ENCODE peak calls at places on chromosomes 7 and 10, in seven cellular contexts. I is Peyer's patch, K is A549, U is keratinocyte, F is colonic mucosa, Q is thoracic aorta, O is GM13977. B is an unnamed sample.

GRCh38 chr10:124742418-124743187 is 1.6 kb downstream of the FAM53B start:
- DNase-seq in I (no peak), K (peak), U (no peak), F (peak), Q (no peak), O (no peak), B (no peak)

GRCh38 chr7:32204361-32205018 is 134.3 kb upstream of the PDE1C start:
- DNase-seq in I (no peak), K (peak), U (peak), F (peak), Q (no peak), O (peak), B (no peak)

GRCh38 chr7:12475362-12476063 is 71.8 kb upstream of the VWDE start:
- DNase-seq in I (no peak), K (no peak), U (no peak), F (no peak), Q (no peak), O (no peak), B (no peak)

GRCh38 chr10:43047288-43047970 is 29.4 kb upstream of the RET start:
- DNase-seq in I (no peak), K (no peak), U (no peak), F (no peak), Q (no peak), O (no peak), B (no peak)

GRCh38 chr7:157411580-157411979 is 74.8 kb downstream of the DNAJB6 start:
- DNase-seq in I (peak), K (no peak), U (no peak), F (no peak), Q (no peak), O (no peak), B (no peak)

GRCh38 chr7:157654350-157654749 is 317.5 kb downstream of the DNAJB6 start:
- DNase-seq in I (no peak), K (no peak), U (no peak), F (no peak), Q (no peak), O (no peak), B (no peak)

GRCh38 chr7:157279973-157280841 is 56.6 kb upstream of the DNAJB6 start:
- DNase-seq in I (no peak), K (no peak), U (no peak), F (no peak), Q (no peak), O (no peak), B (no peak)

GRCh38 chr10:7168414-7168813 is 242.4 kb downstream of the SFMBT2 start:
- DNase-seq in I (no peak), K (no peak), U (no peak), F (no peak), Q (no peak), O (no peak), B (no peak)

GRCh38 chr10:24951201-24952145 is 933 bp downstream of the PRTFDC1 start:
- DNase-seq in I (no peak), K (peak), U (no peak), F (peak), Q (no peak), O (peak), B (no peak)

GRCh38 chr7:55375237-55375636 is 10.1 kb downstream of the LANCL2 start:
- DNase-seq in I (no peak), K (no peak), U (no peak), F (no peak), Q (no peak), O (no peak), B (no peak)

GRCh38 chr10:124094419-124094785 is 1.0 kb upstream of the CHST15 start:
- DNase-seq in I (no peak), K (no peak), U (no peak), F (no peak), Q (no peak), O (no peak), B (no peak)

GRCh38 chr7:151806938-151807775 is 69.8 kb downstream of the PRKAG2 start:
- DNase-seq in I (no peak), K (no peak), U (no peak), F (no peak), Q (no peak), O (no peak), B (no peak)

GRCh38 chr7:54690059-54690443 is 69.0 kb downstream of the SEC61G start:
- DNase-seq in I (no peak), K (no peak), U (no peak), F (no peak), Q (no peak), O (no peak), B (no peak)

GRCh38 chr10:97532935-97533671 is 34.4 kb downstream of the UBTD1 start:
- DNase-seq in I (no peak), K (peak), U (no peak), F (no peak), Q (no peak), O (no peak), B (no peak)

GRCh38 chr10:47137311-47137851 is 162.6 kb upstream of the GDF10 start:
- DNase-seq in I (no peak), K (peak), U (no peak), F (no peak), Q (no peak), O (no peak), B (no peak)

GRCh38 chr10:124517931-124518330 is 56.3 kb downstream of the LHPP start:
- DNase-seq in I (no peak), K (no peak), U (no peak), F (no peak), Q (no peak), O (no peak), B (no peak)

GRCh38 chr10:72665925-72666324 is 26.0 kb upstream of the MCU start:
- DNase-seq in I (no peak), K (no peak), U (peak), F (no peak), Q (no peak), O (no peak), B (no peak)

GRCh38 chr10:110074986-110075664 is 67.3 kb downstream of the ADD3 start:
- DNase-seq in I (no peak), K (no peak), U (no peak), F (no peak), Q (no peak), O (no peak), B (no peak)

GRCh38 chr7:99320371-99320770 is 5.3 kb upstream of the ARPC1A start:
- DNase-seq in I (no peak), K (no peak), U (no peak), F (no peak), Q (no peak), O (no peak), B (no peak)

GRCh38 chr10:70357447-70358035 is 24.9 kb downstream of the LRRC20 start:
- DNase-seq in I (no peak), K (no peak), U (no peak), F (no peak), Q (no peak), O (no peak), B (peak)

GRCh38 chr10:112807013-112807412 is 143.0 kb upstream of the TCF7L2 start:
- DNase-seq in I (no peak), K (no peak), U (no peak), F (no peak), Q (no peak), O (no peak), B (no peak)

GRCh38 chr10:70124918-70125317 is 7.7 kb downstream of the AIFM2 start:
- DNase-seq in I (no peak), K (no peak), U (no peak), F (no peak), Q (no peak), O (no peak), B (no peak)

GRCh38 chr7:92847305-92847704 is 10.9 kb upstream of the CDK6 start:
- DNase-seq in I (no peak), K (no peak), U (no peak), F (no peak), Q (no peak), O (no peak), B (no peak)

DNA sequence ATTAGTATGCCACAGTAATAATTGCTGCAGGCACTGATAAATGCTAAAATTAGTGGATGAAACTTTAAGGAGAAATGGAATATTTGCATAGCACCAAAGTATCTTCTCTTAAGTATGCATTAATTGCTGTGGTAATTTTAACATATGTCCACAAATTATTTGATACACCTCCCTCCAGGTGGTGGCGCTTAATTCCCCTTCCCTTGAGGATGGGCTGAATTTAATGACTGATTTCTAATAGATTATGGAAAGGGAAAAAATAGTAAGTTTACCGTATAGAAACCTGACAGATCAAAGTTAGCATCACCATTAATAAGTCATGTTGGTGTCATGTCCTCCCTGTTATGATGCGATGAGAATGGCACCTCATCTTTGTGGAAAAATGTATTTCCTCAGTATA is 519.2 kb downstream of the TFEC start:
- DNase-seq in I (no peak), K (no peak), U (no peak), F (no peak), Q (no peak), O (no peak), B (no peak)
- TF ChIP-seq CTCF in I (no peak), K (no peak), U (no peak), F (no peak), Q (no peak), O (no peak), B (no peak)

DNA sequence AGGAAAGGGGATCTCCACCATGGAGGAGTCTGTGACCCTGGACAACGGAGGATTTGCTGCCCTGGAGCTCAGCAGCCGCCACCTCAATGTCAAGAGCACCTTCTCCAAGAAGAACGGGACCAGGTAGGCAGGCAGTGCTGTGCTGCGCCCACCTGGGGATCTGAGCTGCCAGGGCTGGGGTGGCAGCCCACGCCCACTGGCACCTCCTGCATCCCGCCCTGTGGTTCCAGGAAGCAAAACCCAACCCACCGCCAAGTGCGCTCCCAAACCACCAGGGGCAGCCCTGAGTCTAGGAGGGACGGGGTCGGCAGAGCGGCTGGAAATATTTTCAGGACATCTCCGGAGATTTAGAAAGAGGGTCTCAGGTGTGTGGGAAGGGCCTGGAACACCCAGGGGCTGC is 440.3 kb upstream of the FOXK1 start:
- DNase-seq in I (no peak), K (no peak), U (no peak), F (no peak), Q (no peak), O (no peak), B (no peak)
- TF ChIP-seq CTCF in I (no peak), K (no peak), U (no peak), F (no peak), Q (no peak), O (no peak), B (no peak)

DNA sequence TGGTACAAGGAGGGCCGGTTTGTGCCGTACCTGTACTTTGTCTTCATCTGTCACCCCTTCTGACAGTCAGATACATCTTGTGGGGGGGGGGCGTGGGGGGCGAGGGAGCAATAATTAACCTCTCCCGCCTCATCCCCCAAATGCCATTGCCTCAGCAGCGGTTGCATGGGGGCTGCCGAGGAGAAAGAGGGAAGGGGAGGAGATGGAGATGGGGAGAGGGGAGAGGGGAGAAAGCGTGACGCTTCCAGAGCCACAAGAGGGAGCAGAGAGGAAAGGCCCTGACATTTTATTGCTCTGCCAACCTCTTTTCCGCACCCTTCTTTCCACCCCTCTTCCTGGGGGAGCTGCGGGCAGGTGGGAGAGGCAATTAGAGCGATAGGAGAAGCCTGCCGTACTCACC is 11.8 kb downstream of the KAZALD1 start:
- DNase-seq in I (no peak), K (no peak), U (no peak), F (no peak), Q (no peak), O (no peak), B (no peak)
- TF ChIP-seq CTCF in I (no peak), K (no peak), U (no peak), F (no peak), Q (no peak), O (no peak), B (no peak)

DNA sequence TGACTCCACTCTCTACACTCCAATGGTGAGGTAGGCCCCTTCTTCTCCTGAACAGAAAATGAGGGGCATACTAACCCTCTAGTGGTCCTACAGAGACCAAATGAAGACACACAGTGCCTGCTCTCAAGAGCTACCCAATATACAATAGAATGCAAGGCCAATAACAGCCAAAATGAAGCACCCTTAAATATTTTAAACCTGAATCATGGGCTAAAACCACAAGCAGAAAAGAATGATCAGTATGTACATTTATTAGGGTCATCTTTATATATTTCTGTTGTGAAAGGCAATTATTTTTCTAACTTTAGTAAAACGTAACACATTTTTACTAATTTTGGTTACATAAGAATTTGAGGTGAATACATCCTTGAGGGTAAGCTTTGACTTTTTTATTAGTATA is 49.9 kb upstream of the COL1A2 start:
- DNase-seq in I (no peak), K (no peak), U (no peak), F (no peak), Q (no peak), O (no peak), B (no peak)
- TF ChIP-seq CTCF in I (no peak), K (no peak), U (no peak), F (no peak), Q (no peak), O (no peak), B (no peak)

DNA sequence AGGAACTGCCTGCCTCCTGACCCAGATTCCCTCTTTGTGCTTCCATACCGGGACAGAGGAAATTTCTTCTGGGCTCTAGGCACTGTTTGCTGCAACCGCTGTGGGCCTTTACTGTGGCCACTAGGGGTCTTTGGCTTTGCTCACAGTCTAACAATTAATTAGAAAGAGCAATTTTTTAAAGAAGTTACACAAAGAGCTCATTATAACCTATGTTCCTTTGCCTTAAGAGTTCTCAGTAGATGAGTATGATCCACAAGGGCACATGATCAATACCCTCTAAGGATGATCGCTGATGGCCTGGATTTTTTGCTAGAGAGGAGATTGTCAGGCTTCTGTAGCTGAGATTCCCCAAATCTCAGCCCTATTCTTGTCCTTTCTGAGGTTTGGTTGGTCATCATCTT is 80.8 kb upstream of the RHOBTB1 start:
- DNase-seq in I (no peak), K (peak), U (no peak), F (no peak), Q (no peak), O (no peak), B (no peak)
- TF ChIP-seq CTCF in I (no peak), K (peak), U (peak), F (peak), Q (peak), O (peak), B (peak)

DNA sequence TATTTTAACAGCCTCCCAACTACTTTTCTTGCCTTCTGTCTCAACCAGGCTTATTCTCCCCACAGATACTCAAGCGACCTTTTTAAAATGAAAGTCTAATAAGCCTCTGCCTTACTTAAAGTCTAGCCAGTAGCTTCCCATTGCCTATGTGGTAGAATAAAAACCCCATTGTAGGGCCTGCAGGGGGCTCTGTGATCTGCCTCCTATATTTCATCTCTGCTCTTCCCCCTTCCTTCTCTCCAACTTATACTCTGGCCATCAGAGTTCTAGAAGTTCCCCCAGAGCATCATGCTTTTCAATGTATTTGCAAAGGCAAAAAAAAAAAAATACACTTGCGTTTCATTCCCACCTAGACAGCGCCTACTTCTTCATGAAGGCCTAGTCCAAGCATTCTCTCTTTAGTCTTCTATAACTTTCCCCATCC is 167.7 kb upstream of the ADO start:
- DNase-seq in I (no peak), K (no peak), U (no peak), F (no peak), Q (no peak), O (no peak), B (no peak)
- TF ChIP-seq CTCF in I (no peak), K (no peak), U (no peak), F (no peak), Q (no peak), O (peak), B (peak)

GRCh38 chr7:96415293-96415940 is 93.5 kb upstream of the SLC25A13 start:
- DNase-seq in I (no peak), K (no peak), U (no peak), F (no peak), Q (no peak), O (no peak), B (no peak)
- TF ChIP-seq CTCF in I (no peak), K (no peak), U (no peak), F (no peak), Q (no peak), O (no peak), B (no peak)